ENCODE peak calls at places on chromosomes 16 and 17, in ten cellular contexts. One of them, this sample, is unnamed.

GRCh38 chr16:77775911-77776909 is 12.2 kb upstream of the VAT1L start:
- DNase-seq in GM12865: no peak
- DNase-seq in stimulated activated CD4-positive, alpha-beta T cell treated with anti-CD3 and anti-CD28 coated beads, Interleukin-4, amount 100 ng/mL, for 1 hour: no peak
- DNase-seq in NCI-H1694 treated with DMSO at 0.1 percent for 48 hours: no peak
- DNase-seq in CD8-positive, alpha-beta memory T cell: no peak
- DNase-seq in posterior vena cava: no peak
- DNase-seq in activated CD8-positive, alpha-beta memory T cell treated with anti-CD3 and anti-CD28 coated beads, Interleukin-2, amount 10 ng/mL, durations not matched to agents 7 days and 5 days: no peak
- DNase-seq in effector CD8-positive, alpha-beta T cell: no peak
- DNase-seq in CD4-positive, alpha-beta memory T cell: no peak
- DNase-seq in NCI-H774: no peak
- DNase-seq in this sample: no peak

GRCh38 chr17:16171613-16172012 is 43.7 kb downstream of the NCOR1 start:
- DNase-seq in GM12865: no peak
- DNase-seq in stimulated activated CD4-positive, alpha-beta T cell treated with anti-CD3 and anti-CD28 coated beads, Interleukin-4, amount 100 ng/mL, for 1 hour: no peak
- DNase-seq in NCI-H1694 treated with DMSO at 0.1 percent for 48 hours: no peak
- DNase-seq in CD8-positive, alpha-beta memory T cell: no peak
- DNase-seq in posterior vena cava: no peak
- DNase-seq in activated CD8-positive, alpha-beta memory T cell treated with anti-CD3 and anti-CD28 coated beads, Interleukin-2, amount 10 ng/mL, durations not matched to agents 7 days and 5 days: no peak
- DNase-seq in effector CD8-positive, alpha-beta T cell: no peak
- DNase-seq in CD4-positive, alpha-beta memory T cell: no peak
- DNase-seq in NCI-H774: peak; percentile 1
- DNase-seq in this sample: peak; percentile 66

GRCh38 chr16:84881702-84882521 is 62.1 kb downstream of the CRISPLD2 start:
- DNase-seq in GM12865: no peak
- DNase-seq in stimulated activated CD4-positive, alpha-beta T cell treated with anti-CD3 and anti-CD28 coated beads, Interleukin-4, amount 100 ng/mL, for 1 hour: no peak
- DNase-seq in NCI-H1694 treated with DMSO at 0.1 percent for 48 hours: no peak
- DNase-seq in CD8-positive, alpha-beta memory T cell: no peak
- DNase-seq in posterior vena cava: no peak
- DNase-seq in activated CD8-positive, alpha-beta memory T cell treated with anti-CD3 and anti-CD28 coated beads, Interleukin-2, amount 10 ng/mL, durations not matched to agents 7 days and 5 days: no peak
- DNase-seq in effector CD8-positive, alpha-beta T cell: no peak
- DNase-seq in CD4-positive, alpha-beta memory T cell: no peak
- DNase-seq in NCI-H774: no peak
- DNase-seq in this sample: peak; percentile 75

GRCh38 chr17:72426948-72427760 is 306.3 kb downstream of the SOX9 start:
- DNase-seq in GM12865: no peak
- DNase-seq in stimulated activated CD4-positive, alpha-beta T cell treated with anti-CD3 and anti-CD28 coated beads, Interleukin-4, amount 100 ng/mL, for 1 hour: no peak
- DNase-seq in NCI-H1694 treated with DMSO at 0.1 percent for 48 hours: no peak
- DNase-seq in CD8-positive, alpha-beta memory T cell: no peak
- DNase-seq in posterior vena cava: no peak
- DNase-seq in activated CD8-positive, alpha-beta memory T cell treated with anti-CD3 and anti-CD28 coated beads, Interleukin-2, amount 10 ng/mL, durations not matched to agents 7 days and 5 days: no peak
- DNase-seq in effector CD8-positive, alpha-beta T cell: no peak
- DNase-seq in CD4-positive, alpha-beta memory T cell: no peak
- DNase-seq in NCI-H774: no peak
- DNase-seq in this sample: no peak

GRCh38 chr16:48385272-48385953 is at the start of gene SIAH1:
- DNase-seq in GM12865: peak; percentile 90
- DNase-seq in stimulated activated CD4-positive, alpha-beta T cell treated with anti-CD3 and anti-CD28 coated beads, Interleukin-4, amount 100 ng/mL, for 1 hour: peak; percentile 90
- DNase-seq in NCI-H1694 treated with DMSO at 0.1 percent for 48 hours: peak; percentile 36
- DNase-seq in CD8-positive, alpha-beta memory T cell: peak; percentile 85
- DNase-seq in posterior vena cava: peak; percentile 95
- DNase-seq in activated CD8-positive, alpha-beta memory T cell treated with anti-CD3 and anti-CD28 coated beads, Interleukin-2, amount 10 ng/mL, durations not matched to agents 7 days and 5 days: peak; percentile 87
- DNase-seq in effector CD8-positive, alpha-beta T cell: peak; percentile 82
- DNase-seq in CD4-positive, alpha-beta memory T cell: peak; percentile 91
- DNase-seq in NCI-H774: peak; percentile 83
- DNase-seq in this sample: peak; percentile 41

GRCh38 chr17:32964541-32964940 is 27.1 kb upstream of the SPACA3 start:
- DNase-seq in GM12865: no peak
- DNase-seq in stimulated activated CD4-positive, alpha-beta T cell treated with anti-CD3 and anti-CD28 coated beads, Interleukin-4, amount 100 ng/mL, for 1 hour: no peak
- DNase-seq in NCI-H1694 treated with DMSO at 0.1 percent for 48 hours: no peak
- DNase-seq in CD8-positive, alpha-beta memory T cell: no peak
- DNase-seq in posterior vena cava: no peak
- DNase-seq in activated CD8-positive, alpha-beta memory T cell treated with anti-CD3 and anti-CD28 coated beads, Interleukin-2, amount 10 ng/mL, durations not matched to agents 7 days and 5 days: no peak
- DNase-seq in effector CD8-positive, alpha-beta T cell: no peak
- DNase-seq in CD4-positive, alpha-beta memory T cell: no peak
- DNase-seq in NCI-H774: no peak
- DNase-seq in this sample: no peak

GRCh38 chr17:39668141-39668924 is at the start of gene PNMT:
- DNase-seq in GM12865: peak; percentile 68
- DNase-seq in stimulated activated CD4-positive, alpha-beta T cell treated with anti-CD3 and anti-CD28 coated beads, Interleukin-4, amount 100 ng/mL, for 1 hour: peak; percentile 78
- DNase-seq in NCI-H1694 treated with DMSO at 0.1 percent for 48 hours: peak; percentile 22
- DNase-seq in CD8-positive, alpha-beta memory T cell: peak; percentile 52
- DNase-seq in posterior vena cava: peak; percentile 90
- DNase-seq in activated CD8-positive, alpha-beta memory T cell treated with anti-CD3 and anti-CD28 coated beads, Interleukin-2, amount 10 ng/mL, durations not matched to agents 7 days and 5 days: peak; percentile 74
- DNase-seq in effector CD8-positive, alpha-beta T cell: peak; percentile 36
- DNase-seq in CD4-positive, alpha-beta memory T cell: peak; percentile 59
- DNase-seq in NCI-H774: peak; percentile 58
- DNase-seq in this sample: no peak

GRCh38 chr16:10067406-10067805 is 114.8 kb downstream of the GRIN2A start:
- DNase-seq in GM12865: no peak
- DNase-seq in stimulated activated CD4-positive, alpha-beta T cell treated with anti-CD3 and anti-CD28 coated beads, Interleukin-4, amount 100 ng/mL, for 1 hour: no peak
- DNase-seq in NCI-H1694 treated with DMSO at 0.1 percent for 48 hours: peak; percentile 58
- DNase-seq in CD8-positive, alpha-beta memory T cell: no peak
- DNase-seq in posterior vena cava: no peak
- DNase-seq in activated CD8-positive, alpha-beta memory T cell treated with anti-CD3 and anti-CD28 coated beads, Interleukin-2, amount 10 ng/mL, durations not matched to agents 7 days and 5 days: no peak
- DNase-seq in effector CD8-positive, alpha-beta T cell: no peak
- DNase-seq in CD4-positive, alpha-beta memory T cell: no peak
- DNase-seq in NCI-H774: no peak
- DNase-seq in this sample: no peak

GRCh38 chr17:72381597-72382397 is 261.0 kb downstream of the SOX9 start:
- DNase-seq in GM12865: no peak
- DNase-seq in stimulated activated CD4-positive, alpha-beta T cell treated with anti-CD3 and anti-CD28 coated beads, Interleukin-4, amount 100 ng/mL, for 1 hour: no peak
- DNase-seq in NCI-H1694 treated with DMSO at 0.1 percent for 48 hours: no peak
- DNase-seq in CD8-positive, alpha-beta memory T cell: no peak
- DNase-seq in posterior vena cava: peak; percentile 66
- DNase-seq in activated CD8-positive, alpha-beta memory T cell treated with anti-CD3 and anti-CD28 coated beads, Interleukin-2, amount 10 ng/mL, durations not matched to agents 7 days and 5 days: no peak
- DNase-seq in effector CD8-positive, alpha-beta T cell: no peak
- DNase-seq in CD4-positive, alpha-beta memory T cell: no peak
- DNase-seq in NCI-H774: no peak
- DNase-seq in this sample: no peak

GRCh38 chr16:10314317-10314716 is 71.5 kb upstream of the ATF7IP2 start:
- DNase-seq in GM12865: no peak
- DNase-seq in stimulated activated CD4-positive, alpha-beta T cell treated with anti-CD3 and anti-CD28 coated beads, Interleukin-4, amount 100 ng/mL, for 1 hour: no peak
- DNase-seq in NCI-H1694 treated with DMSO at 0.1 percent for 48 hours: no peak
- DNase-seq in CD8-positive, alpha-beta memory T cell: no peak
- DNase-seq in posterior vena cava: no peak
- DNase-seq in activated CD8-positive, alpha-beta memory T cell treated with anti-CD3 and anti-CD28 coated beads, Interleukin-2, amount 10 ng/mL, durations not matched to agents 7 days and 5 days: no peak
- DNase-seq in effector CD8-positive, alpha-beta T cell: no peak
- DNase-seq in CD4-positive, alpha-beta memory T cell: no peak
- DNase-seq in NCI-H774: no peak
- DNase-seq in this sample: no peak

GRCh38 chr17:45162022-45162687 is 480 bp downstream of the HEXIM2 start:
- DNase-seq in GM12865: no peak
- DNase-seq in stimulated activated CD4-positive, alpha-beta T cell treated with anti-CD3 and anti-CD28 coated beads, Interleukin-4, amount 100 ng/mL, for 1 hour: no peak
- DNase-seq in NCI-H1694 treated with DMSO at 0.1 percent for 48 hours: no peak
- DNase-seq in CD8-positive, alpha-beta memory T cell: no peak
- DNase-seq in posterior vena cava: no peak
- DNase-seq in activated CD8-positive, alpha-beta memory T cell treated with anti-CD3 and anti-CD28 coated beads, Interleukin-2, amount 10 ng/mL, durations not matched to agents 7 days and 5 days: no peak
- DNase-seq in effector CD8-positive, alpha-beta T cell: no peak
- DNase-seq in CD4-positive, alpha-beta memory T cell: no peak
- DNase-seq in NCI-H774: no peak
- DNase-seq in this sample: no peak

GRCh38 chr16:23274968-23275367 is 27.1 kb upstream of the SCNN1B start:
- DNase-seq in GM12865: peak; percentile 18
- DNase-seq in stimulated activated CD4-positive, alpha-beta T cell treated with anti-CD3 and anti-CD28 coated beads, Interleukin-4, amount 100 ng/mL, for 1 hour: no peak
- DNase-seq in NCI-H1694 treated with DMSO at 0.1 percent for 48 hours: no peak
- DNase-seq in CD8-positive, alpha-beta memory T cell: no peak
- DNase-seq in posterior vena cava: no peak
- DNase-seq in activated CD8-positive, alpha-beta memory T cell treated with anti-CD3 and anti-CD28 coated beads, Interleukin-2, amount 10 ng/mL, durations not matched to agents 7 days and 5 days: no peak
- DNase-seq in effector CD8-positive, alpha-beta T cell: no peak
- DNase-seq in CD4-positive, alpha-beta memory T cell: no peak
- DNase-seq in NCI-H774: no peak
- DNase-seq in this sample: no peak

GRCh38 chr17:67335245-67335835 is 31.0 kb downstream of the PSMD12 start:
- DNase-seq in GM12865: no peak
- DNase-seq in stimulated activated CD4-positive, alpha-beta T cell treated with anti-CD3 and anti-CD28 coated beads, Interleukin-4, amount 100 ng/mL, for 1 hour: no peak
- DNase-seq in NCI-H1694 treated with DMSO at 0.1 percent for 48 hours: no peak
- DNase-seq in CD8-positive, alpha-beta memory T cell: no peak
- DNase-seq in posterior vena cava: no peak
- DNase-seq in activated CD8-positive, alpha-beta memory T cell treated with anti-CD3 and anti-CD28 coated beads, Interleukin-2, amount 10 ng/mL, durations not matched to agents 7 days and 5 days: no peak
- DNase-seq in effector CD8-positive, alpha-beta T cell: no peak
- DNase-seq in CD4-positive, alpha-beta memory T cell: no peak
- DNase-seq in NCI-H774: no peak
- DNase-seq in this sample: no peak

GRCh38 chr17:78263063-78263735 is 31.8 kb downstream of the TMEM235 start:
- DNase-seq in GM12865: no peak
- DNase-seq in stimulated activated CD4-positive, alpha-beta T cell treated with anti-CD3 and anti-CD28 coated beads, Interleukin-4, amount 100 ng/mL, for 1 hour: no peak
- DNase-seq in NCI-H1694 treated with DMSO at 0.1 percent for 48 hours: no peak
- DNase-seq in CD8-positive, alpha-beta memory T cell: no peak
- DNase-seq in posterior vena cava: peak; percentile 89
- DNase-seq in activated CD8-positive, alpha-beta memory T cell treated with anti-CD3 and anti-CD28 coated beads, Interleukin-2, amount 10 ng/mL, durations not matched to agents 7 days and 5 days: no peak
- DNase-seq in effector CD8-positive, alpha-beta T cell: no peak
- DNase-seq in CD4-positive, alpha-beta memory T cell: no peak
- DNase-seq in NCI-H774: no peak
- DNase-seq in this sample: no peak

GRCh38 chr16:50386139-50386538 is 17.4 kb upstream of the BRD7 start:
- DNase-seq in GM12865: no peak
- DNase-seq in stimulated activated CD4-positive, alpha-beta T cell treated with anti-CD3 and anti-CD28 coated beads, Interleukin-4, amount 100 ng/mL, for 1 hour: no peak
- DNase-seq in NCI-H1694 treated with DMSO at 0.1 percent for 48 hours: peak; percentile 37
- DNase-seq in CD8-positive, alpha-beta memory T cell: no peak
- DNase-seq in posterior vena cava: no peak
- DNase-seq in activated CD8-positive, alpha-beta memory T cell treated with anti-CD3 and anti-CD28 coated beads, Interleukin-2, amount 10 ng/mL, durations not matched to agents 7 days and 5 days: no peak
- DNase-seq in effector CD8-positive, alpha-beta T cell: no peak
- DNase-seq in CD4-positive, alpha-beta memory T cell: no peak
- DNase-seq in NCI-H774: no peak
- DNase-seq in this sample: no peak

GRCh38 chr16:51982715-51983680 is 563.9 kb downstream of the TOX3 start:
- DNase-seq in GM12865: peak; percentile 62
- DNase-seq in stimulated activated CD4-positive, alpha-beta T cell treated with anti-CD3 and anti-CD28 coated beads, Interleukin-4, amount 100 ng/mL, for 1 hour: no peak
- DNase-seq in NCI-H1694 treated with DMSO at 0.1 percent for 48 hours: peak; percentile 68
- DNase-seq in CD8-positive, alpha-beta memory T cell: no peak
- DNase-seq in posterior vena cava: no peak
- DNase-seq in activated CD8-positive, alpha-beta memory T cell treated with anti-CD3 and anti-CD28 coated beads, Interleukin-2, amount 10 ng/mL, durations not matched to agents 7 days and 5 days: peak; percentile 44
- DNase-seq in effector CD8-positive, alpha-beta T cell: no peak
- DNase-seq in CD4-positive, alpha-beta memory T cell: peak; percentile 1
- DNase-seq in NCI-H774: peak; percentile 76
- DNase-seq in this sample: peak; percentile 41

GRCh38 chr17:78414178-78415162 is 36.0 kb downstream of the PGS1 start:
- DNase-seq in GM12865: no peak
- DNase-seq in stimulated activated CD4-positive, alpha-beta T cell treated with anti-CD3 and anti-CD28 coated beads, Interleukin-4, amount 100 ng/mL, for 1 hour: peak; percentile 56
- DNase-seq in NCI-H1694 treated with DMSO at 0.1 percent for 48 hours: no peak
- DNase-seq in CD8-positive, alpha-beta memory T cell: peak; percentile 26
- DNase-seq in posterior vena cava: no peak
- DNase-seq in activated CD8-positive, alpha-beta memory T cell treated with anti-CD3 and anti-CD28 coated beads, Interleukin-2, amount 10 ng/mL, durations not matched to agents 7 days and 5 days: peak; percentile 79
- DNase-seq in effector CD8-positive, alpha-beta T cell: peak; percentile 22
- DNase-seq in CD4-positive, alpha-beta memory T cell: peak; percentile 52
- DNase-seq in NCI-H774: no peak
- DNase-seq in this sample: no peak

GRCh38 chr16:3934491-3935185 is 54.1 kb upstream of the CREBBP start:
- DNase-seq in GM12865: no peak
- DNase-seq in stimulated activated CD4-positive, alpha-beta T cell treated with anti-CD3 and anti-CD28 coated beads, Interleukin-4, amount 100 ng/mL, for 1 hour: no peak
- DNase-seq in NCI-H1694 treated with DMSO at 0.1 percent for 48 hours: no peak
- DNase-seq in CD8-positive, alpha-beta memory T cell: no peak
- DNase-seq in posterior vena cava: peak; percentile 60
- DNase-seq in activated CD8-positive, alpha-beta memory T cell treated with anti-CD3 and anti-CD28 coated beads, Interleukin-2, amount 10 ng/mL, durations not matched to agents 7 days and 5 days: no peak
- DNase-seq in effector CD8-positive, alpha-beta T cell: no peak
- DNase-seq in CD4-positive, alpha-beta memory T cell: no peak
- DNase-seq in NCI-H774: no peak
- DNase-seq in this sample: no peak

GRCh38 chr16:81617021-81617346 is 162.1 kb upstream of the PLCG2 start:
- DNase-seq in GM12865: no peak
- DNase-seq in stimulated activated CD4-positive, alpha-beta T cell treated with anti-CD3 and anti-CD28 coated beads, Interleukin-4, amount 100 ng/mL, for 1 hour: no peak
- DNase-seq in NCI-H1694 treated with DMSO at 0.1 percent for 48 hours: no peak
- DNase-seq in CD8-positive, alpha-beta memory T cell: no peak
- DNase-seq in posterior vena cava: no peak
- DNase-seq in activated CD8-positive, alpha-beta memory T cell treated with anti-CD3 and anti-CD28 coated beads, Interleukin-2, amount 10 ng/mL, durations not matched to agents 7 days and 5 days: no peak
- DNase-seq in effector CD8-positive, alpha-beta T cell: no peak
- DNase-seq in CD4-positive, alpha-beta memory T cell: no peak
- DNase-seq in NCI-H774: no peak
- DNase-seq in this sample: no peak

GRCh38 chr16:88977028-88977844 is at the start of gene CBFA2T3:
- DNase-seq in GM12865: peak; percentile 81
- DNase-seq in stimulated activated CD4-positive, alpha-beta T cell treated with anti-CD3 and anti-CD28 coated beads, Interleukin-4, amount 100 ng/mL, for 1 hour: no peak
- DNase-seq in NCI-H1694 treated with DMSO at 0.1 percent for 48 hours: no peak
- DNase-seq in CD8-positive, alpha-beta memory T cell: no peak
- DNase-seq in posterior vena cava: peak; percentile 93
- DNase-seq in activated CD8-positive, alpha-beta memory T cell treated with anti-CD3 and anti-CD28 coated beads, Interleukin-2, amount 10 ng/mL, durations not matched to agents 7 days and 5 days: no peak
- DNase-seq in effector CD8-positive, alpha-beta T cell: no peak
- DNase-seq in CD4-positive, alpha-beta memory T cell: no peak
- DNase-seq in NCI-H774: no peak
- DNase-seq in this sample: no peak

GRCh38 chr17:77319211-77320031 is 178.7 kb downstream of the SEC14L1 start:
- DNase-seq in GM12865: peak; percentile 89
- DNase-seq in stimulated activated CD4-positive, alpha-beta T cell treated with anti-CD3 and anti-CD28 coated beads, Interleukin-4, amount 100 ng/mL, for 1 hour: peak; percentile 71
- DNase-seq in NCI-H1694 treated with DMSO at 0.1 percent for 48 hours: no peak
- DNase-seq in CD8-positive, alpha-beta memory T cell: no peak
- DNase-seq in posterior vena cava: peak; percentile 96
- DNase-seq in activated CD8-positive, alpha-beta memory T cell treated with anti-CD3 and anti-CD28 coated beads, Interleukin-2, amount 10 ng/mL, durations not matched to agents 7 days and 5 days: peak; percentile 71
- DNase-seq in effector CD8-positive, alpha-beta T cell: peak; percentile 42
- DNase-seq in CD4-positive, alpha-beta memory T cell: peak; percentile 41
- DNase-seq in NCI-H774: no peak
- DNase-seq in this sample: no peak

GRCh38 chr16:27753563-27753962 is 203.6 kb downstream of the KATNIP start:
- DNase-seq in GM12865: no peak
- DNase-seq in stimulated activated CD4-positive, alpha-beta T cell treated with anti-CD3 and anti-CD28 coated beads, Interleukin-4, amount 100 ng/mL, for 1 hour: no peak
- DNase-seq in NCI-H1694 treated with DMSO at 0.1 percent for 48 hours: no peak
- DNase-seq in CD8-positive, alpha-beta memory T cell: no peak
- DNase-seq in posterior vena cava: no peak
- DNase-seq in activated CD8-positive, alpha-beta memory T cell treated with anti-CD3 and anti-CD28 coated beads, Interleukin-2, amount 10 ng/mL, durations not matched to agents 7 days and 5 days: no peak
- DNase-seq in effector CD8-positive, alpha-beta T cell: no peak
- DNase-seq in CD4-positive, alpha-beta memory T cell: no peak
- DNase-seq in NCI-H774: no peak
- DNase-seq in this sample: no peak

GRCh38 chr17:77666480-77666879 is 292.0 kb upstream of the TNRC6C start:
- DNase-seq in GM12865: no peak
- DNase-seq in stimulated activated CD4-positive, alpha-beta T cell treated with anti-CD3 and anti-CD28 coated beads, Interleukin-4, amount 100 ng/mL, for 1 hour: no peak
- DNase-seq in NCI-H1694 treated with DMSO at 0.1 percent for 48 hours: no peak
- DNase-seq in CD8-positive, alpha-beta memory T cell: no peak
- DNase-seq in posterior vena cava: no peak
- DNase-seq in activated CD8-positive, alpha-beta memory T cell treated with anti-CD3 and anti-CD28 coated beads, Interleukin-2, amount 10 ng/mL, durations not matched to agents 7 days and 5 days: no peak
- DNase-seq in effector CD8-positive, alpha-beta T cell: no peak
- DNase-seq in CD4-positive, alpha-beta memory T cell: no peak
- DNase-seq in NCI-H774: no peak
- DNase-seq in this sample: no peak

GRCh38 chr16:12340151-12340733 is 363.7 kb downstream of the SNX29 start:
- DNase-seq in GM12865: peak; percentile 34
- DNase-seq in stimulated activated CD4-positive, alpha-beta T cell treated with anti-CD3 and anti-CD28 coated beads, Interleukin-4, amount 100 ng/mL, for 1 hour: peak; percentile 8
- DNase-seq in NCI-H1694 treated with DMSO at 0.1 percent for 48 hours: no peak
- DNase-seq in CD8-positive, alpha-beta memory T cell: no peak
- DNase-seq in posterior vena cava: no peak
- DNase-seq in activated CD8-positive, alpha-beta memory T cell treated with anti-CD3 and anti-CD28 coated beads, Interleukin-2, amount 10 ng/mL, durations not matched to agents 7 days and 5 days: no peak
- DNase-seq in effector CD8-positive, alpha-beta T cell: no peak
- DNase-seq in CD4-positive, alpha-beta memory T cell: no peak
- DNase-seq in NCI-H774: peak; percentile 5
- DNase-seq in this sample: no peak

GRCh38 chr17:7144203-7144602 is 29.6 kb upstream of the ASGR2 start:
- DNase-seq in GM12865: no peak
- DNase-seq in stimulated activated CD4-positive, alpha-beta T cell treated with anti-CD3 and anti-CD28 coated beads, Interleukin-4, amount 100 ng/mL, for 1 hour: no peak
- DNase-seq in NCI-H1694 treated with DMSO at 0.1 percent for 48 hours: no peak
- DNase-seq in CD8-positive, alpha-beta memory T cell: no peak
- DNase-seq in posterior vena cava: peak; percentile 56
- DNase-seq in activated CD8-positive, alpha-beta memory T cell treated with anti-CD3 and anti-CD28 coated beads, Interleukin-2, amount 10 ng/mL, durations not matched to agents 7 days and 5 days: no peak
- DNase-seq in effector CD8-positive, alpha-beta T cell: no peak
- DNase-seq in CD4-positive, alpha-beta memory T cell: no peak
- DNase-seq in NCI-H774: no peak
- DNase-seq in this sample: no peak

GRCh38 chr17:76911299-76912007 is 43.2 kb downstream of the MGAT5B start:
- DNase-seq in GM12865: no peak
- DNase-seq in stimulated activated CD4-positive, alpha-beta T cell treated with anti-CD3 and anti-CD28 coated beads, Interleukin-4, amount 100 ng/mL, for 1 hour: no peak
- DNase-seq in NCI-H1694 treated with DMSO at 0.1 percent for 48 hours: peak; percentile 88
- DNase-seq in CD8-positive, alpha-beta memory T cell: no peak
- DNase-seq in posterior vena cava: no peak
- DNase-seq in activated CD8-positive, alpha-beta memory T cell treated with anti-CD3 and anti-CD28 coated beads, Interleukin-2, amount 10 ng/mL, durations not matched to agents 7 days and 5 days: no peak
- DNase-seq in effector CD8-positive, alpha-beta T cell: no peak
- DNase-seq in CD4-positive, alpha-beta memory T cell: no peak
- DNase-seq in NCI-H774: peak; percentile 14
- DNase-seq in this sample: no peak

GRCh38 chr17:35630530-35631148 is 43.5 kb downstream of the AP2B1 start:
- DNase-seq in GM12865: no peak
- DNase-seq in stimulated activated CD4-positive, alpha-beta T cell treated with anti-CD3 and anti-CD28 coated beads, Interleukin-4, amount 100 ng/mL, for 1 hour: no peak
- DNase-seq in NCI-H1694 treated with DMSO at 0.1 percent for 48 hours: no peak
- DNase-seq in CD8-positive, alpha-beta memory T cell: no peak
- DNase-seq in posterior vena cava: no peak
- DNase-seq in activated CD8-positive, alpha-beta memory T cell treated with anti-CD3 and anti-CD28 coated beads, Interleukin-2, amount 10 ng/mL, durations not matched to agents 7 days and 5 days: no peak
- DNase-seq in effector CD8-positive, alpha-beta T cell: no peak
- DNase-seq in CD4-positive, alpha-beta memory T cell: no peak
- DNase-seq in NCI-H774: no peak
- DNase-seq in this sample: no peak

GRCh38 chr17:17819561-17819995 is 17.2 kb downstream of the SREBF1 start:
- DNase-seq in GM12865: peak; percentile 91
- DNase-seq in stimulated activated CD4-positive, alpha-beta T cell treated with anti-CD3 and anti-CD28 coated beads, Interleukin-4, amount 100 ng/mL, for 1 hour: peak; percentile 68
- DNase-seq in NCI-H1694 treated with DMSO at 0.1 percent for 48 hours: no peak
- DNase-seq in CD8-positive, alpha-beta memory T cell: peak; percentile 32
- DNase-seq in posterior vena cava: peak; percentile 93
- DNase-seq in activated CD8-positive, alpha-beta memory T cell treated with anti-CD3 and anti-CD28 coated beads, Interleukin-2, amount 10 ng/mL, durations not matched to agents 7 days and 5 days: peak; percentile 85
- DNase-seq in effector CD8-positive, alpha-beta T cell: peak; percentile 31
- DNase-seq in CD4-positive, alpha-beta memory T cell: no peak
- DNase-seq in NCI-H774: no peak
- DNase-seq in this sample: peak; percentile 90